ENCODE peak calls at places on chromosomes 5 and 9, in eight cellular contexts. Y is stromal cell of bone marrow, O is GM12865, B is neural crest cell, S is transverse colon, X is EL, N is NAMALWA, J is GM04504. I is an unnamed sample.

GRCh38 chr5:39213437-39214207 is 5.7 kb downstream of the FYB1 start:
- DNase-seq in O (no peak), X (no peak), S (no peak), Y (no peak), N (no peak), B (no peak), J (no peak), I (no peak)

GRCh38 chr5:133128066-133128465 is 76.3 kb downstream of the HSPA4 start:
- DNase-seq in S (no peak), O (no peak), B (no peak), Y (no peak), X (no peak), J (no peak), N (no peak), I (no peak)

GRCh38 chr5:78648359-78649219 is at the start of gene LHFPL2:
- DNase-seq in X (peak; percentile 72), J (peak; percentile 49), S (peak; percentile 76), B (peak; percentile 81), O (peak; percentile 62), N (peak; percentile 59), Y (no peak), I (peak; percentile 77)

GRCh38 chr5:150502106-150502505 is 5.8 kb upstream of the NDST1 start:
- DNase-seq in Y (no peak), N (no peak), J (no peak), X (no peak), O (no peak), B (no peak), S (no peak), I (no peak)

GRCh38 chr9:4366649-4367330 is 66.9 kb upstream of the GLIS3 start:
- DNase-seq in Y (peak; percentile 36), S (peak; percentile 19), O (peak; percentile 56), N (peak; percentile 63), X (peak; percentile 66), J (peak; percentile 25), B (peak; percentile 41), I (no peak)

GRCh38 chr5:79229357-79230174 is 6.4 kb upstream of the JMY start:
- DNase-seq in O (peak; percentile 89), B (no peak), S (no peak), N (no peak), X (peak; percentile 93), Y (no peak), J (peak; percentile 79), I (no peak)

GRCh38 chr5:16600397-16600796 is 16.4 kb downstream of the RETREG1 start:
- DNase-seq in Y (no peak), O (no peak), J (no peak), X (peak; percentile 34), S (no peak), N (no peak), B (peak; percentile 14), I (no peak)

GRCh38 chr9:92808726-92809451 is 44.3 kb upstream of the BICD2 start:
- DNase-seq in S (peak; percentile 65), Y (peak; percentile 25), X (peak; percentile 65), J (peak; percentile 24), B (peak; percentile 76), N (no peak), O (peak; percentile 67), I (peak; percentile 38)

GRCh38 chr5:146877178-146877681 is 1.3 kb downstream of the PPP2R2B start:
- DNase-seq in O (no peak), X (no peak), B (no peak), Y (no peak), S (no peak), N (no peak), J (no peak), I (no peak)

GRCh38 chr9:77585335-77585786 is 62.8 kb downstream of the GNA14 start:
- DNase-seq in X (no peak), J (no peak), Y (no peak), N (no peak), O (no peak), B (no peak), S (no peak), I (no peak)

GRCh38 chr5:40224421-40224820 is 455.3 kb upstream of the PTGER4 start:
- DNase-seq in S (no peak), O (no peak), Y (peak; percentile 46), N (no peak), X (peak; percentile 56), J (no peak), B (no peak), I (no peak)

GRCh38 chr9:104856413-104856941 is 71.5 kb downstream of the ABCA1 start:
- DNase-seq in S (no peak), N (no peak), B (no peak), Y (no peak), J (no peak), X (no peak), O (no peak), I (no peak)

GRCh38 chr5:54301215-54301614 is 9.2 kb downstream of the ARL15 start:
- DNase-seq in Y (no peak), O (no peak), X (no peak), J (no peak), N (no peak), S (no peak), B (no peak), I (no peak)

GRCh38 chr5:21236896-21237830 is 1249.2 kb upstream of the CDH18 start:
- DNase-seq in O (no peak), B (no peak), Y (peak; percentile 42), N (no peak), S (no peak), J (no peak), X (no peak), I (no peak)

GRCh38 chr9:128120061-128120740 is 7.3 kb downstream of the PTGES2 start:
- DNase-seq in B (no peak), J (no peak), Y (no peak), S (peak; percentile 8), O (no peak), X (no peak), N (no peak), I (no peak)

GRCh38 chr5:26563979-26564378 is 474.4 kb downstream of the CDH9 start:
- DNase-seq in J (no peak), Y (no peak), S (no peak), B (no peak), X (no peak), N (no peak), O (no peak), I (no peak)

GRCh38 chr5:168360521-168361285 is 69.3 kb downstream of the WWC1 start:
- DNase-seq in J (no peak), B (no peak), Y (no peak), N (no peak), S (no peak), X (no peak), O (no peak), I (no peak)

GRCh38 chr5:1466631-1467265 is 21.5 kb upstream of the SLC6A3 start:
- DNase-seq in X (no peak), J (no peak), O (no peak), B (no peak), Y (no peak), N (no peak), S (no peak), I (no peak)

GRCh38 chr9:34986541-34987047 is 3.0 kb upstream of the DNAJB5 start:
- DNase-seq in S (no peak), X (no peak), O (peak; percentile 77), N (peak; percentile 60), Y (no peak), B (peak; percentile 55), J (no peak), I (no peak)

GRCh38 chr5:109485030-109485429 is 75.3 kb upstream of the PJA2 start:
- DNase-seq in B (no peak), O (no peak), Y (no peak), N (no peak), J (no peak), X (peak; percentile 7), S (peak; percentile 78), I (no peak)

GRCh38 chr5:180135128-180135955 is 63.8 kb upstream of the RNF130 start:
- DNase-seq in Y (peak; percentile 47), B (no peak), J (no peak), N (no peak), X (peak; percentile 76), O (no peak), S (no peak), I (peak; percentile 68)